ENCODE peak calls at places on chromosome 20, in four cellular contexts. O, A, Q and K are unnamed samples.

GRCh38 chr20:3595541-3595940 is 67.7 kb downstream of the GFRA4 start:
- DNase-seq in O (no peak), A (no peak), Q (no peak), K (no peak)

GRCh38 chr20:10060223-10060622 is 25.4 kb downstream of the ANKEF1 start:
- DNase-seq in O (no peak), A (no peak), Q (no peak), K (no peak)

GRCh38 chr20:61135266-61135665 is 116.8 kb upstream of the CDH4 start:
- DNase-seq in O (no peak), A (no peak), Q (no peak), K (no peak)

GRCh38 chr20:20369353-20370086 is 1.6 kb downstream of the INSM1 start:
- DNase-seq in O (no peak), A (no peak), Q (peak; percentile 13), K (no peak)

GRCh38 chr20:59148713-59149493 is 14.7 kb upstream of the ZNF831 start:
- DNase-seq in O (no peak), A (no peak), Q (no peak), K (no peak)

GRCh38 chr20:59945731-59946130 is 5.5 kb downstream of the FAM217B start:
- DNase-seq in O (no peak), A (no peak), Q (no peak), K (no peak)

GRCh38 chr20:21368791-21369190 is 28.5 kb downstream of the NKX2-4 start:
- DNase-seq in O (no peak), A (no peak), Q (no peak), K (no peak)

GRCh38 chr20:39829713-39830112 is 859.3 kb downstream of the MAFB start:
- DNase-seq in O (no peak), A (no peak), Q (no peak), K (peak; percentile 63)

GRCh38 chr20:11880694-11881093 is 37.0 kb upstream of the BTBD3 start:
- DNase-seq in O (no peak), A (no peak), Q (no peak), K (no peak)

GRCh38 chr20:59084041-59084841 is 41.7 kb upstream of the PRELID3B start:
- DNase-seq in O (no peak), A (no peak), Q (no peak), K (no peak)

GRCh38 chr20:25623736-25624499 is at the start of gene NANP:
- DNase-seq in O (peak; percentile 97), A (peak; percentile 99), Q (peak; percentile 96), K (peak; percentile 95)
- TF ChIP-seq CTCF in O (no peak), A (no peak), Q (no peak), K (no peak)

GRCh38 chr20:38313676-38314075 is 9.7 kb downstream of the BPI start:
- DNase-seq in O (no peak), A (no peak), Q (no peak), K (no peak)
- TF ChIP-seq CTCF in O (no peak), A (no peak), Q (no peak), K (no peak)

GRCh38 chr20:41411458-41411857 is 44.8 kb upstream of the EMILIN3 start:
- DNase-seq in O (peak; percentile 70), A (peak; percentile 55), Q (no peak), K (no peak)
- TF ChIP-seq CTCF in O (peak; percentile 79), A (peak; percentile 42), Q (peak; percentile 57), K (peak; percentile 40)

GRCh38 chr20:688809-689208 is 13.2 kb upstream of the SCRT2 start:
- DNase-seq in O (peak; percentile 33), A (no peak), Q (no peak), K (no peak)
- TF ChIP-seq CTCF in O (peak; percentile 23), A (no peak), Q (no peak), K (no peak)

GRCh38 chr20:41424025-41424424 is 57.4 kb upstream of the EMILIN3 start:
- DNase-seq in O (no peak), A (no peak), Q (no peak), K (no peak)
- TF ChIP-seq CTCF in O (no peak), A (no peak), Q (no peak), K (no peak)

GRCh38 chr20:6629564-6629963 is 137.9 kb upstream of the BMP2 start:
- DNase-seq in O (no peak), A (no peak), Q (no peak), K (no peak)

GRCh38 chr20:6622041-6622440 is 145.4 kb upstream of the BMP2 start:
- DNase-seq in O (no peak), A (peak; percentile 55), Q (no peak), K (no peak)

GRCh38 chr20:6623989-6624388 is 143.5 kb upstream of the BMP2 start:
- DNase-seq in O (no peak), A (no peak), Q (peak; percentile 7), K (no peak)

GRCh38 chr20:6630494-6630893 is 137.0 kb upstream of the BMP2 start:
- DNase-seq in O (no peak), A (peak; percentile 74), Q (no peak), K (no peak)

GRCh38 chr20:6626805-6627204 is 140.7 kb upstream of the BMP2 start:
- DNase-seq in O (no peak), A (no peak), Q (no peak), K (no peak)
- TF ChIP-seq CTCF in O (no peak), A (peak; percentile 4), Q (no peak), K (no peak)